ENCODE peak calls at places on chromosomes 3 and 15, in four cellular contexts. R, U, P and K are unnamed samples.
A peak's percentile ranks its signal among the peaks of the same experiment; 100 is the strongest.

GRCh38 chr3:16316847-16317560 is 52.0 kb downstream of the OXNAD1 start:
- DNase-seq in R (no peak), U (no peak), P (no peak), K (no peak)

GRCh38 chr15:59194639-59195325 is 11.9 kb upstream of the LDHAL6B start:
- DNase-seq in R (no peak), U (no peak), P (no peak), K (no peak)

GRCh38 chr3:64533565-64534317 is 154.1 kb downstream of the ADAMTS9 start:
- DNase-seq in R (peak; percentile 77), U (peak; percentile 92), P (peak; percentile 84), K (peak; percentile 90)

GRCh38 chr15:89122532-89123525 is 34.6 kb downstream of the ABHD2 start:
- DNase-seq in R (no peak), U (no peak), P (no peak), K (no peak)

GRCh38 chr15:50907866-50908208 is 646 bp upstream of the AP4E1 start:
- DNase-seq in R (no peak), U (peak; percentile 46), P (peak; percentile 35), K (no peak)

GRCh38 chr15:81293728-81294500 is 30.0 kb downstream of the STARD5 start:
- DNase-seq in R (no peak), U (no peak), P (no peak), K (no peak)

GRCh38 chr15:45386420-45386819 is 8.1 kb upstream of the GATM start:
- DNase-seq in R (peak; percentile 83), U (peak; percentile 24), P (peak; percentile 33), K (peak; percentile 17)

GRCh38 chr15:39501366-39501765 is 79.5 kb upstream of the THBS1 start:
- DNase-seq in R (no peak), U (no peak), P (no peak), K (no peak)

GRCh38 chr15:100170673-100171210 is 171.0 kb downstream of the ADAMTS17 start:
- DNase-seq in R (no peak), U (no peak), P (no peak), K (no peak)

GRCh38 chr3:112338021-112338726 is 5.2 kb downstream of the CD200 start:
- DNase-seq in R (no peak), U (no peak), P (no peak), K (no peak)

GRCh38 chr15:25709437-25710159 is 153.5 kb downstream of the ATP10A start:
- DNase-seq in R (no peak), U (no peak), P (no peak), K (no peak)

GRCh38 chr3:69743975-69744374 is 4.7 kb downstream of the MITF start:
- DNase-seq in R (no peak), U (no peak), P (no peak), K (no peak)

GRCh38 chr3:44802006-44802405 is 40.4 kb downstream of the KIF15 start:
- DNase-seq in R (no peak), U (no peak), P (no peak), K (no peak)

GRCh38 chr3:48301814-48302194 is 31.7 kb downstream of the SPINK8 start:
- DNase-seq in R (peak; percentile 17), U (peak; percentile 32), P (peak; percentile 30), K (no peak)

GRCh38 chr15:79834496-79834895 is 62.3 kb downstream of the MTHFS start:
- DNase-seq in R (no peak), U (no peak), P (peak; percentile 33), K (no peak)

GRCh38 chr3:59573911-59574310 is 524.1 kb upstream of the CFAP20DC start:
- DNase-seq in R (no peak), U (peak; percentile 77), P (peak; percentile 56), K (no peak)

GRCh38 chr3:110929811-110930210 is 141.8 kb upstream of the NECTIN3 start:
- DNase-seq in R (no peak), U (no peak), P (no peak), K (no peak)

GRCh38 chr3:81668283-81668682 is 93.2 kb downstream of the GBE1 start:
- DNase-seq in R (no peak), U (no peak), P (no peak), K (no peak)

GRCh38 chr15:100596792-100597191 is 5.2 kb downstream of the LINS1 start:
- DNase-seq in R (no peak), U (no peak), P (no peak), K (no peak)

GRCh38 chr3:71208273-71209095 is 375.0 kb downstream of the FOXP1 start:
- DNase-seq in R (peak; percentile 32), U (no peak), P (no peak), K (no peak)

GRCh38 chr3:54014067-54014466 is 108.3 kb upstream of the CACNA2D3 start:
- DNase-seq in R (no peak), U (no peak), P (no peak), K (no peak)

DNA sequence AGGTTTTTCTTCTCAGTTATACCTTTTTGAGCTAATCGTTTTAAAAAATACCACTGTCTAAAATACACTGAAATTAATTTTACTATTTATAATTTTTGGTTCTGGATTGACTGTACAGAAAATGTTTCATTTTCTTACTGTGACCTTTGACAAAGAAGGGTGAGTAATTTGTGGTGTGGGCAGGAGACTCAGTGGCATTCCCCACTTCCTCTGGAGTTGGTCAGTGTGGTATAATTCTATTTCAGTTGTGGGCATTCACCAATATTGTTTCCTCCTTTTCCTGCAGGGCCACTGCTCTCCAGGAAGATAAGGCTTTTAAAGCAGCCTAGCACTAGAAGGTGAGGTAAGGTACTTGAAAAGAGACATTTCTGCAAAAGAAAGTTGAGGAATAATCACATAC is 6.5 kb downstream of the DAG1 start:
- DNase-seq in R (no peak), U (no peak), P (no peak), K (no peak)
- H3K4me3 ChIP-seq in R (no peak overlapping the region), U (no peak overlapping the region), P (no peak overlapping the region), K (no peak overlapping the region)

DNA sequence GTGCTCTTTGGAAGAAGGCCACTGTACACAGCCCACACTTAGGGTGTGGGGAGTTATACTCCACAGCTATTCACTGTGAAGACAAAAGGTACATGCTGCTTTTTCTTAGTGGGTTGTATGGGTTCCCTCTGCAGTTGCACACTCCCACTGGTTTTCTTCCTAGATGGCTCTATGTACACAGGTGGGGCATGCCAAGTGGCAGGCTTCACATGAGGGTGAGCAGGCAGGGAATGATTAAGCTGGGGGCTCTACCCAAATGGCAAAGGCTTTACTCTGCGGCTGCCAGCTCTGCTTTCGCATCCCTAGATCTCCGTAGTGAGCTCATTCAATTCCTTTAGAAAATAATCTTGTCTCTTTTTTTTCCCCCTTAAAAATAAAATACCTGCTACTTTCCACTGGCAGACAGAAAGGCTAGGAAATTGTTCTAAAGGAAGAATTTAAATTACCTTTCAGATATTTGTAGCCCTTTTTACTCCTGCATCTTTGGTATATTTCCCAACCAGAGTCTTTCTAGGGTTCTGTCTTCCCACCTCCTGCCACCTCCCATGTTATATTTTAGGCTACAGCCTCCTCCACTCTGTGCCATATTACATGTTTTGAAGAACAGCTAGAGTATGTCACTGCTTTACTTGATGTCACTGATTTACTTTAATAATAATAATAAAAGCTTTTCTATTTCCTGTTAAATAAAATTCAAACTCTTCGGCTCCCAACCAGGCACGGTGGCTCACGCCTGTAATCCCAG is 8.2 kb downstream of the LARP6 start:
- DNase-seq in R (no peak), U (no peak), P (no peak), K (no peak)
- H3K4me3 ChIP-seq in R (no peak overlapping the region), U (no peak overlapping the region), P (no peak overlapping the region), K (no peak overlapping the region)

GRCh38 chr3:77328631-77329030 is 288.7 kb downstream of the ROBO2 start:
- DNase-seq in R (no peak), U (no peak), P (no peak), K (no peak)
- H3K4me3 ChIP-seq in R (no peak overlapping the region), U (no peak overlapping the region), P (no peak overlapping the region), K (no peak overlapping the region)

DNA sequence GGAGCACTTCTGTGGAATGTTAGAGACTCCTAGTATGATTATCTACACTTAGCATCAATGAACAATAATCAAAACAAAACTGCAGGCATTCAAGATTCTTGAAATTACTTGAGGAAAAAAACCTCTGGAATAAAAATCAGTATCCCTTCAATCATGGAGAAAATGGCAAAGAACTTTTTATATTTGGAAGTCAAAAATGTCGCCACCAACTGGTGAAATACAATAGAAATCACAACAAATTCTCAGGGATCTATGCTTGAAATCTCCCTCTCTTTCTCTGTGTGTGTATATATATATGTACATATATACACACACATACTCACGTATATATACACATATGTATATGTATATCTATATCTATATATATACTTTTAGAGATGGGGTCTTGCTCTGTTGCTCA is 378.9 kb upstream of the ALCAM start:
- DNase-seq in R (no peak), U (no peak), P (no peak), K (no peak)
- H3K4me3 ChIP-seq in R (no peak overlapping the region), U (no peak overlapping the region), P (no peak overlapping the region), K (no peak overlapping the region)

GRCh38 chr3:177452487-177452886 is 255.2 kb upstream of the TBL1XR1 start:
- DNase-seq in R (no peak), U (peak; percentile 46), P (no peak), K (no peak)
- H3K4me3 ChIP-seq in R (no peak overlapping the region), U (no peak overlapping the region), P (no peak overlapping the region), K (no peak overlapping the region)

GRCh38 chr3:12345141-12345561 is 56.3 kb downstream of the PPARG start:
- DNase-seq in R (no peak), U (no peak), P (no peak), K (no peak)
- H3K4me3 ChIP-seq in R (no peak overlapping the region), U (no peak overlapping the region), P (no peak overlapping the region), K (no peak overlapping the region)